ENCODE peak calls at places on chromosomes 12 and 14, in six cellular contexts. One of them, this sample, is unnamed.

GRCh38 chr12:30117483-30117882 is 333.7 kb upstream of the TMTC1 start:
- DNase-seq in IMR-90: no peak
- DNase-seq in neuronal stem cell: no peak
- DNase-seq in mesendoderm: no peak
- DNase-seq in mesenchymal stem cell: no peak
- DNase-seq in H9: no peak
- DNase-seq in this sample: no peak

GRCh38 chr12:132033627-132034026 is 83.9 kb downstream of the EP400 start:
- DNase-seq in IMR-90: no peak
- DNase-seq in neuronal stem cell: no peak
- DNase-seq in mesendoderm: no peak
- DNase-seq in mesenchymal stem cell: no peak
- DNase-seq in H9: no peak
- DNase-seq in this sample: no peak

GRCh38 chr14:40368314-40368713 is 936.1 kb upstream of the FBXO33 start:
- DNase-seq in IMR-90: no peak
- DNase-seq in neuronal stem cell: no peak
- DNase-seq in mesendoderm: no peak
- DNase-seq in mesenchymal stem cell: no peak
- DNase-seq in H9: no peak
- DNase-seq in this sample: no peak

GRCh38 chr12:95205685-95206084 is 11.6 kb downstream of the FGD6 start:
- DNase-seq in IMR-90: peak
- DNase-seq in neuronal stem cell: peak
- DNase-seq in mesendoderm: peak
- DNase-seq in mesenchymal stem cell: peak
- DNase-seq in H9: peak
- DNase-seq in this sample: peak

GRCh38 chr12:108833355-108833733 is 24.0 kb downstream of the SSH1 start:
- DNase-seq in IMR-90: peak
- DNase-seq in neuronal stem cell: no peak
- DNase-seq in mesendoderm: peak
- DNase-seq in mesenchymal stem cell: peak
- DNase-seq in H9: peak
- DNase-seq in this sample: peak

GRCh38 chr12:53287741-53288216 is 7.6 kb upstream of the PFDN5 start:
- DNase-seq in IMR-90: peak
- DNase-seq in neuronal stem cell: peak
- DNase-seq in mesendoderm: peak
- DNase-seq in mesenchymal stem cell: peak
- DNase-seq in H9: peak
- DNase-seq in this sample: peak

GRCh38 chr12:98595152-98595988 is 1.9 kb downstream of the SLC25A3 start:
- DNase-seq in IMR-90: peak
- DNase-seq in neuronal stem cell: no peak
- DNase-seq in mesendoderm: peak
- DNase-seq in mesenchymal stem cell: peak
- DNase-seq in H9: no peak
- DNase-seq in this sample: peak

GRCh38 chr12:82383930-82384513 is 25.7 kb downstream of the METTL25 start:
- DNase-seq in IMR-90: peak
- DNase-seq in neuronal stem cell: no peak
- DNase-seq in mesendoderm: peak
- DNase-seq in mesenchymal stem cell: peak
- DNase-seq in H9: no peak
- DNase-seq in this sample: no peak

GRCh38 chr12:114163766-114164165 is 197.6 kb upstream of the RBM19 start:
- DNase-seq in IMR-90: peak
- DNase-seq in neuronal stem cell: no peak
- DNase-seq in mesendoderm: peak
- DNase-seq in mesenchymal stem cell: no peak
- DNase-seq in H9: no peak
- DNase-seq in this sample: no peak

GRCh38 chr12:7512528-7512927 is 9.0 kb upstream of the CD163 start:
- DNase-seq in IMR-90: peak
- DNase-seq in neuronal stem cell: no peak
- DNase-seq in mesendoderm: peak
- DNase-seq in mesenchymal stem cell: peak
- DNase-seq in H9: peak
- DNase-seq in this sample: peak

GRCh38 chr14:50804181-50804721 is 26.7 kb downstream of the NIN start:
- DNase-seq in IMR-90: peak
- DNase-seq in neuronal stem cell: no peak
- DNase-seq in mesendoderm: no peak
- DNase-seq in mesenchymal stem cell: peak
- DNase-seq in H9: no peak
- DNase-seq in this sample: no peak

GRCh38 chr12:2930865-2931264 is 28.3 kb upstream of the TEAD4 start:
- DNase-seq in IMR-90: no peak
- DNase-seq in neuronal stem cell: no peak
- DNase-seq in mesendoderm: no peak
- DNase-seq in mesenchymal stem cell: no peak
- DNase-seq in H9: no peak
- DNase-seq in this sample: no peak

GRCh38 chr14:73283592-73284379 is 46.5 kb downstream of the PAPLN start:
- DNase-seq in IMR-90: peak
- DNase-seq in neuronal stem cell: peak
- DNase-seq in mesendoderm: peak
- DNase-seq in mesenchymal stem cell: no peak
- DNase-seq in H9: peak
- DNase-seq in this sample: no peak

GRCh38 chr14:55802986-55803431 is 223.0 kb downstream of the KTN1 start:
- DNase-seq in IMR-90: peak
- DNase-seq in neuronal stem cell: no peak
- DNase-seq in mesendoderm: no peak
- DNase-seq in mesenchymal stem cell: peak
- DNase-seq in H9: no peak
- DNase-seq in this sample: no peak

GRCh38 chr14:23876160-23876750 is 77.3 kb upstream of the DHRS4 start:
- DNase-seq in IMR-90: no peak
- DNase-seq in neuronal stem cell: no peak
- DNase-seq in mesendoderm: no peak
- DNase-seq in mesenchymal stem cell: no peak
- DNase-seq in H9: no peak
- DNase-seq in this sample: peak
- H3K23ac ChIP-seq in IMR-90: no peak
- H3K23ac ChIP-seq in neuronal stem cell: no peak
- H3K23ac ChIP-seq in mesendoderm: no peak
- H3K23ac ChIP-seq in mesenchymal stem cell: no peak
- H3K23ac ChIP-seq in H9: no peak
- H3K23ac ChIP-seq in this sample: no peak

DNA sequence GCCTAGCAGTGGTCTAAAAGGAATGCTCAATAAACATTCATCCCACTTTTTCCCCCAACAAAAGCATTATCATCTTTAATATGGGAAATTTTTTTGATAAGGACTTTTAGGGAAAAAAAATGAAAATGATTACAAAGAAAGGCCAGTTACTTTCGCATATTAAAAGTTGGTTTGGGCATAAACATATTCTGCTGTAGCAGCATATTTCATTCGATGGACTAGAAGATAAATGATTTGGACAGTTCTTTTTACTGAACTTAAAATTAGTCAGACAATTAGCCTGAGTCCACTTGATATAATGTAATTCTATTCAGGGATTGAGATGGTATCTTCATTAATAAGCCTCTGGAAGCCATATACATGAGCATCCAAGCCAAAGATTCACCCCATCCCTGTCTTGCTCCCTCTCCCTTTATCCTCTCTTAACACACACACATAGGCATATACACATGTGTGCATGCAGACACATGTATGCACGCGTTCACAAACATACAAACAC is 299.1 kb downstream of the NUAK1 start:
- DNase-seq in IMR-90: no peak
- DNase-seq in neuronal stem cell: no peak
- DNase-seq in mesendoderm: no peak
- DNase-seq in mesenchymal stem cell: no peak
- DNase-seq in H9: no peak
- DNase-seq in this sample: no peak
- H3K23ac ChIP-seq in IMR-90: no peak
- H3K23ac ChIP-seq in neuronal stem cell: no peak
- H3K23ac ChIP-seq in mesendoderm: no peak
- H3K23ac ChIP-seq in mesenchymal stem cell: no peak
- H3K23ac ChIP-seq in H9: no peak
- H3K23ac ChIP-seq in this sample: no peak

DNA sequence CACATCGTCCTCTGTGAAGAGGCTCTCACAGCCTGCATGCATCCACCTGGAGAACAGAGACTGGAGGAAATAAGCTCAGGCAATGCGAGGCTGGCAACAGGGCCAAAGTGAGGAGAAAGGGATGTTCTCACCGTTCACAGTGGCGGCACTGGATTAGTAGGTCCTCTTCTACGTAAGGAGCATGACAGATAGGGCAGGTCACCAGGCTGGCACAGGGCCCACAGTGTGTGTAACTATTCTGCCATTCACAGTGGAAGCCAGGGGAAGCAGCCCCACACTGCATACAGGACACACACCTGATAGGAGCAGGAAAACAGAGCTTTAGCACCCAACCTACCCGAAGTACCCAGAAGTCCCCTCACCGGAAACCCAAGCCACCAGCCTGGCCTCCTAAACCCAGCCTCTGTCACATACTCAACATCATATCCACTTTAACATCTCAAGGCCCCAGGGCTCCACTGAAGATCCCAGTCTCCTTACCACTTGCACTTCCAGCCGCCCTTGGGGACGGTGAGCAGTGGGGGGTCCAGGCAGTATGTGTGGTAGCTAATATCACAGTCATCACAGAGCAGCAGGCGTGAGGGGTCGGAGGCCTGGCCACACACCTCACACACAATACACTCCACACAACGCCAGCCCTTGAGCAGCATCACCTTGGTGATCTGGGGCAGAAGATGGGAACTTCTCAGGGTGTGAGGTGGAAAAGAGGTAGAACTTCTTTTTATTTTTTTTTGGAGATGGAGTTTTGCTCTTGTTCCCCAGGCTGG is 14.3 kb downstream of the KMT2D start:
- DNase-seq in IMR-90: no peak
- DNase-seq in neuronal stem cell: no peak
- DNase-seq in mesendoderm: no peak
- DNase-seq in mesenchymal stem cell: no peak
- DNase-seq in H9: no peak
- DNase-seq in this sample: no peak
- H3K23ac ChIP-seq in IMR-90: no peak
- H3K23ac ChIP-seq in neuronal stem cell: peak
- H3K23ac ChIP-seq in mesendoderm: no peak
- H3K23ac ChIP-seq in mesenchymal stem cell: no peak
- H3K23ac ChIP-seq in H9: no peak
- H3K23ac ChIP-seq in this sample: no peak

GRCh38 chr14:105223260-105223659 is 25.1 kb upstream of the BTBD6 start:
- DNase-seq in IMR-90: no peak
- DNase-seq in neuronal stem cell: no peak
- DNase-seq in mesendoderm: no peak
- DNase-seq in mesenchymal stem cell: peak
- DNase-seq in H9: no peak
- DNase-seq in this sample: peak
- H3K23ac ChIP-seq in IMR-90: no peak
- H3K23ac ChIP-seq in neuronal stem cell: no peak
- H3K23ac ChIP-seq in mesendoderm: no peak
- H3K23ac ChIP-seq in mesenchymal stem cell: peak
- H3K23ac ChIP-seq in H9: no peak
- H3K23ac ChIP-seq in this sample: peak

GRCh38 chr14:53152909-53153701 is at the start of gene DDHD1:
- DNase-seq in IMR-90: peak
- DNase-seq in neuronal stem cell: peak
- DNase-seq in mesendoderm: peak
- DNase-seq in mesenchymal stem cell: peak
- DNase-seq in H9: peak
- DNase-seq in this sample: peak

GRCh38 chr14:53152627-53152908 is 555 bp downstream of the DDHD1 start:
- DNase-seq in IMR-90: no peak
- DNase-seq in neuronal stem cell: no peak
- DNase-seq in mesendoderm: no peak
- DNase-seq in mesenchymal stem cell: peak
- DNase-seq in H9: no peak
- DNase-seq in this sample: no peak

GRCh38 chr14:53151523-53151866 is 1.6 kb downstream of the DDHD1 start:
- DNase-seq in IMR-90: no peak
- DNase-seq in neuronal stem cell: no peak
- DNase-seq in mesendoderm: no peak
- DNase-seq in mesenchymal stem cell: no peak
- DNase-seq in H9: no peak
- DNase-seq in this sample: no peak

GRCh38 chr14:53153702-53154112 is 584 bp upstream of the DDHD1 start:
- DNase-seq in IMR-90: no peak
- DNase-seq in neuronal stem cell: no peak
- DNase-seq in mesendoderm: no peak
- DNase-seq in mesenchymal stem cell: no peak
- DNase-seq in H9: no peak
- DNase-seq in this sample: no peak

GRCh38 chr14:53151867-53152626 is 1.1 kb downstream of the DDHD1 start:
- DNase-seq in IMR-90: peak
- DNase-seq in neuronal stem cell: peak
- DNase-seq in mesendoderm: peak
- DNase-seq in mesenchymal stem cell: peak
- DNase-seq in H9: peak
- DNase-seq in this sample: peak
- H3K23ac ChIP-seq in IMR-90: peak
- H3K23ac ChIP-seq in neuronal stem cell: peak
- H3K23ac ChIP-seq in mesendoderm: peak
- H3K23ac ChIP-seq in mesenchymal stem cell: peak
- H3K23ac ChIP-seq in H9: no peak
- H3K23ac ChIP-seq in this sample: no peak

GRCh38 chr12:59142175-59142574 is 221.9 kb upstream of the LRIG3 start:
- DNase-seq in IMR-90: no peak
- DNase-seq in neuronal stem cell: no peak
- DNase-seq in mesendoderm: no peak
- DNase-seq in mesenchymal stem cell: no peak
- DNase-seq in H9: no peak
- DNase-seq in this sample: no peak
- H3K23ac ChIP-seq in IMR-90: no peak
- H3K23ac ChIP-seq in neuronal stem cell: no peak
- H3K23ac ChIP-seq in mesendoderm: no peak
- H3K23ac ChIP-seq in mesenchymal stem cell: no peak
- H3K23ac ChIP-seq in H9: no peak
- H3K23ac ChIP-seq in this sample: no peak

DNA sequence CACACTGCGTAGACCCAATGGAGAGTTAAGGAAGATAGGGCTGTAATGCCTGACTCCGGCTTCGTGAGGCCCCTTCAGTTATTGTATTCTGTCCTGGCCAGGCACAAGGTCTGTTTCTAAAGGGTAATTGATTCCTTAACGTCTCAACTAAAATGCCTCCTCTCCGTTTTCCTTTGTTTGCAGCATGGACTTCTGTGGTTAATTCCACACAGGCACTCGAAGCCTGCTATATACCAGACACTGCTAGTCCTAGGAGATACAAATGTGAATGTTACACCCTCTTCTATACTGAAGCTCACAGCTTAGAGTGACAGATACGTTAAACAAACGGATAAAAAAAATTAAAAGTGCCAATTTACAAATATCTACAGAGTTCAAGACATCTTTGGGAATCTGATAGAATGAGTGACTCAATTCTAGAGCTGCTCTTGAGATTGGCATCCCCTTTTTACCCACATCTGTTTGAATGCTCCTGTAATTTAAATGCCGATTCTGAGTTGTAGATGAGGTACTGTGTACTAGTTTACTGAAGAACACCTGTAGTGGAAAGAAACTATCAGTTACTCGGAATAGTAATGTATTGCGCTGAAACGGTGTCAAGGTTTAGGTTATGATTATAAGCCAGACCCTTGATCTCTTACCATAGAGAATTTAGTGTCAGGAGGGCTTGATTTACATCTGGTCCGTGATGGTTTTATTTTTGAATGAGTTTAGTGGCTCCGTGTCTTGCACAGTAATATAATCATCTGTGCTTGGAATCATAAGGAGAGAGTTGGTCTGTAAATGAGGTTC is 784 bp downstream of the PSMA6 start:
- DNase-seq in IMR-90: peak
- DNase-seq in neuronal stem cell: no peak
- DNase-seq in mesendoderm: no peak
- DNase-seq in mesenchymal stem cell: no peak
- DNase-seq in H9: no peak
- DNase-seq in this sample: peak
- H3K23ac ChIP-seq in IMR-90: peak
- H3K23ac ChIP-seq in neuronal stem cell: peak
- H3K23ac ChIP-seq in mesendoderm: peak
- H3K23ac ChIP-seq in mesenchymal stem cell: peak
- H3K23ac ChIP-seq in H9: no peak
- H3K23ac ChIP-seq in this sample: no peak